ENCODE peak calls at places on chromosomes 12 and 14, in eight cellular contexts. One of them, this sample, is unnamed.

GRCh38 chr12:105559292-105559691 is 228.8 kb downstream of the C12orf75 start:
- DNase-seq in tibial nerve: no peak
- DNase-seq in prostate gland: no peak
- DNase-seq in adrenal gland: no peak
- DNase-seq in A549: no peak
- DNase-seq in uterus: no peak
- DNase-seq in IMR-90: no peak
- DNase-seq in transverse colon: no peak
- DNase-seq in this sample: no peak

GRCh38 chr12:857611-858010 is 91.9 kb downstream of the RAD52 start:
- DNase-seq in tibial nerve: no peak
- DNase-seq in prostate gland: no peak
- DNase-seq in adrenal gland: no peak
- DNase-seq in A549: peak; percentile 44
- DNase-seq in uterus: peak; percentile 44
- DNase-seq in IMR-90: peak; percentile 82
- DNase-seq in transverse colon: no peak
- DNase-seq in this sample: no peak

GRCh38 chr12:120468271-120468845 is 1.2 kb downstream of the SRSF9 start:
- DNase-seq in tibial nerve: no peak
- DNase-seq in prostate gland: no peak
- DNase-seq in adrenal gland: peak; percentile 54
- DNase-seq in A549: peak; percentile 25
- DNase-seq in uterus: peak; percentile 28
- DNase-seq in IMR-90: peak; percentile 57
- DNase-seq in transverse colon: peak; percentile 43
- DNase-seq in this sample: peak; percentile 35

GRCh38 chr12:69698054-69698453 is 1.0 kb downstream of the BEST3 start:
- DNase-seq in tibial nerve: no peak
- DNase-seq in prostate gland: no peak
- DNase-seq in adrenal gland: no peak
- DNase-seq in A549: no peak
- DNase-seq in uterus: no peak
- DNase-seq in IMR-90: no peak
- DNase-seq in transverse colon: no peak
- DNase-seq in this sample: no peak

GRCh38 chr12:76533331-76533730 is 26.2 kb downstream of the OSBPL8 start:
- DNase-seq in tibial nerve: no peak
- DNase-seq in prostate gland: no peak
- DNase-seq in adrenal gland: no peak
- DNase-seq in A549: no peak
- DNase-seq in uterus: no peak
- DNase-seq in IMR-90: no peak
- DNase-seq in transverse colon: no peak
- DNase-seq in this sample: no peak

GRCh38 chr12:14410841-14411569 is 45.5 kb downstream of the ATF7IP start:
- DNase-seq in tibial nerve: no peak
- DNase-seq in prostate gland: no peak
- DNase-seq in adrenal gland: no peak
- DNase-seq in A549: no peak
- DNase-seq in uterus: no peak
- DNase-seq in IMR-90: no peak
- DNase-seq in transverse colon: no peak
- DNase-seq in this sample: no peak

GRCh38 chr12:4734625-4735196 is 14.5 kb downstream of the GALNT8 start:
- DNase-seq in tibial nerve: no peak
- DNase-seq in prostate gland: no peak
- DNase-seq in adrenal gland: no peak
- DNase-seq in A549: no peak
- DNase-seq in uterus: no peak
- DNase-seq in IMR-90: no peak
- DNase-seq in transverse colon: no peak
- DNase-seq in this sample: no peak

GRCh38 chr12:481422-481821 is 21.7 kb downstream of the B4GALNT3 start:
- DNase-seq in tibial nerve: no peak
- DNase-seq in prostate gland: no peak
- DNase-seq in adrenal gland: peak; percentile 51
- DNase-seq in A549: no peak
- DNase-seq in uterus: peak; percentile 69
- DNase-seq in IMR-90: peak; percentile 11
- DNase-seq in transverse colon: no peak
- DNase-seq in this sample: peak; percentile 25

GRCh38 chr12:70185301-70185700 is 57.9 kb upstream of the CNOT2 start:
- DNase-seq in tibial nerve: no peak
- DNase-seq in prostate gland: no peak
- DNase-seq in adrenal gland: no peak
- DNase-seq in A549: no peak
- DNase-seq in uterus: no peak
- DNase-seq in IMR-90: no peak
- DNase-seq in transverse colon: no peak
- DNase-seq in this sample: no peak

GRCh38 chr12:27984275-27984674 is 11.7 kb upstream of the PTHLH start:
- DNase-seq in tibial nerve: no peak
- DNase-seq in prostate gland: no peak
- DNase-seq in adrenal gland: no peak
- DNase-seq in A549: peak; percentile 60
- DNase-seq in uterus: no peak
- DNase-seq in IMR-90: peak; percentile 88
- DNase-seq in transverse colon: no peak
- DNase-seq in this sample: no peak

GRCh38 chr14:72898448-72898847 is 4.5 kb upstream of the DPF3 start:
- DNase-seq in tibial nerve: no peak
- DNase-seq in prostate gland: no peak
- DNase-seq in adrenal gland: no peak
- DNase-seq in A549: no peak
- DNase-seq in uterus: no peak
- DNase-seq in IMR-90: no peak
- DNase-seq in transverse colon: no peak
- DNase-seq in this sample: no peak

GRCh38 chr12:2639020-2639298 is 155.8 kb upstream of the FKBP4 start:
- DNase-seq in tibial nerve: no peak
- DNase-seq in prostate gland: no peak
- DNase-seq in adrenal gland: no peak
- DNase-seq in A549: no peak
- DNase-seq in uterus: no peak
- DNase-seq in IMR-90: no peak
- DNase-seq in transverse colon: peak; percentile 4
- DNase-seq in this sample: no peak

GRCh38 chr12:69102856-69103255 is 136.5 kb upstream of the CPSF6 start:
- DNase-seq in tibial nerve: no peak
- DNase-seq in prostate gland: no peak
- DNase-seq in adrenal gland: no peak
- DNase-seq in A549: no peak
- DNase-seq in uterus: no peak
- DNase-seq in IMR-90: no peak
- DNase-seq in transverse colon: no peak
- DNase-seq in this sample: no peak

GRCh38 chr14:90332271-90332584 is 487 bp upstream of the NRDE2 start:
- DNase-seq in tibial nerve: no peak
- DNase-seq in prostate gland: no peak
- DNase-seq in adrenal gland: no peak
- DNase-seq in A549: no peak
- DNase-seq in uterus: no peak
- DNase-seq in IMR-90: no peak
- DNase-seq in transverse colon: no peak
- DNase-seq in this sample: no peak

GRCh38 chr14:90330203-90331196 is 1.2 kb downstream of the NRDE2 start:
- DNase-seq in tibial nerve: no peak
- DNase-seq in prostate gland: no peak
- DNase-seq in adrenal gland: no peak
- DNase-seq in A549: no peak
- DNase-seq in uterus: no peak
- DNase-seq in IMR-90: no peak
- DNase-seq in transverse colon: no peak
- DNase-seq in this sample: no peak

GRCh38 chr14:90336401-90336800 is 4.7 kb upstream of the NRDE2 start:
- DNase-seq in tibial nerve: no peak
- DNase-seq in prostate gland: no peak
- DNase-seq in adrenal gland: no peak
- DNase-seq in A549: no peak
- DNase-seq in uterus: no peak
- DNase-seq in IMR-90: no peak
- DNase-seq in transverse colon: no peak
- DNase-seq in this sample: no peak

GRCh38 chr14:90336985-90337384 is 5.2 kb upstream of the NRDE2 start:
- DNase-seq in tibial nerve: no peak
- DNase-seq in prostate gland: no peak
- DNase-seq in adrenal gland: no peak
- DNase-seq in A549: no peak
- DNase-seq in uterus: no peak
- DNase-seq in IMR-90: no peak
- DNase-seq in transverse colon: no peak
- DNase-seq in this sample: no peak

GRCh38 chr14:90331497-90332270 is at the start of gene NRDE2:
- DNase-seq in tibial nerve: peak; percentile 99
- DNase-seq in prostate gland: peak; percentile 96
- DNase-seq in adrenal gland: peak; percentile 100
- DNase-seq in A549: peak; percentile 84
- DNase-seq in uterus: peak; percentile 99
- DNase-seq in IMR-90: peak; percentile 91
- DNase-seq in transverse colon: peak; percentile 100
- DNase-seq in this sample: peak; percentile 99
- TF ChIP-seq POLR2A in tibial nerve: peak; percentile 48
- TF ChIP-seq POLR2A in prostate gland: no peak
- TF ChIP-seq POLR2A in adrenal gland: peak; percentile 65
- TF ChIP-seq POLR2A in A549: peak; percentile 24
- TF ChIP-seq POLR2A in uterus: peak; percentile 31
- TF ChIP-seq POLR2A in IMR-90: peak; percentile 55
- TF ChIP-seq POLR2A in transverse colon: peak; percentile 51
- TF ChIP-seq POLR2A in this sample: no peak

DNA sequence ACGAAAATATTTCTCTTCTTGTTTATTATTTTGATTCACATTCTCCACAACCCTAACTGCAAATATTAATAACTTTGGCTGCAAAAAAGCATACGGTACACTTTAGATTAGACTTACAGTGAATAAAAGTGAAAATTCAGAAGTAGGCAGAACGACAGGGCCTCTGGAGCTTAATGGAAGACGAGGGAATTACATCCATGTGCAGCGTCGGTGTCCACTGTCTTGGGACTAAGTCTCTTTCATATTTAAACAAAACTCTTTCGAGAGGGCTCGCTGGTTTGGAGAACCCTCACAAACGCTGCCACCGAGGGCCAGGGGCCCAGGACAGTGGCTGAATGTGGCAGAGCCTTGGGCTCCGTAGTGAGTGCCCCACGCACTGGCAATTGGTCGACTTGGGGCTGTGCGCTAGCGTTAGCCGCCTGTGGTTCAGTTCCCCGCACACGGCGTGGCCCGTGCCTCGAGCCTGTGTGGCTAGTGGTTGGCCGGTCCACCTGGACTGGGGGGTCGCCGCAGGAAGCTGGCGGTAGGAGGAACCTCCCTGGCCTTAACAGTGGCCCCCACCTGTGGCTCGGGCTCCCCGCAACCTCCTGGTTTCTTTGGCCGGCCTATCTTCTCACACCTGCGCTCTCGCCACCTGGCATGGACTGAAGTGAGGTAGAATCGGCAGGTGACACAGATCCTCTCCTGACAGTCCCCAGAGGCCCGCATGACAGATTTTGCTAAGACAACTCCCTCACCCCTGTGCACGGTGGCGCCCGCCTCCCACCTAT is 739 bp upstream of the PAX9 start:
- DNase-seq in tibial nerve: no peak
- DNase-seq in prostate gland: no peak
- DNase-seq in adrenal gland: no peak
- DNase-seq in A549: no peak
- DNase-seq in uterus: no peak
- DNase-seq in IMR-90: no peak
- DNase-seq in transverse colon: no peak
- DNase-seq in this sample: no peak
- H3K9me3 ChIP-seq in tibial nerve: no peaks in the 10 kb centered on the region
- H3K9me3 ChIP-seq in prostate gland: no peaks in the 10 kb centered on the region
- H3K9me3 ChIP-seq in adrenal gland: no peaks in the 10 kb centered on the region
- H3K9me3 ChIP-seq in A549: no peaks in the 10 kb centered on the region
- H3K9me3 ChIP-seq in uterus: no peaks in the 10 kb centered on the region
- H3K9me3 ChIP-seq in IMR-90: peaks cover 11% of the 10 kb centered on the region
- H3K9me3 ChIP-seq in transverse colon: no peaks in the 10 kb centered on the region
- H3K9me3 ChIP-seq in this sample: no peaks in the 10 kb centered on the region

GRCh38 chr14:103607039-103607668 is 21.9 kb upstream of the KLC1 start:
- DNase-seq in tibial nerve: peak; percentile 58
- DNase-seq in prostate gland: peak; percentile 47
- DNase-seq in adrenal gland: peak; percentile 74
- DNase-seq in A549: no peak
- DNase-seq in uterus: peak; percentile 85
- DNase-seq in IMR-90: peak; percentile 92
- DNase-seq in transverse colon: peak; percentile 81
- DNase-seq in this sample: peak; percentile 76

GRCh38 chr14:103611215-103611614 is 17.8 kb upstream of the KLC1 start:
- DNase-seq in tibial nerve: no peak
- DNase-seq in prostate gland: no peak
- DNase-seq in adrenal gland: no peak
- DNase-seq in A549: no peak
- DNase-seq in uterus: no peak
- DNase-seq in IMR-90: no peak
- DNase-seq in transverse colon: no peak
- DNase-seq in this sample: no peak

GRCh38 chr14:103604620-103605019 is 24.4 kb upstream of the KLC1 start:
- DNase-seq in tibial nerve: no peak
- DNase-seq in prostate gland: no peak
- DNase-seq in adrenal gland: no peak
- DNase-seq in A549: no peak
- DNase-seq in uterus: no peak
- DNase-seq in IMR-90: no peak
- DNase-seq in transverse colon: no peak
- DNase-seq in this sample: no peak

GRCh38 chr14:103613517-103613916 is 15.5 kb upstream of the KLC1 start:
- DNase-seq in tibial nerve: no peak
- DNase-seq in prostate gland: no peak
- DNase-seq in adrenal gland: no peak
- DNase-seq in A549: no peak
- DNase-seq in uterus: no peak
- DNase-seq in IMR-90: no peak
- DNase-seq in transverse colon: peak; percentile 14
- DNase-seq in this sample: no peak

DNA sequence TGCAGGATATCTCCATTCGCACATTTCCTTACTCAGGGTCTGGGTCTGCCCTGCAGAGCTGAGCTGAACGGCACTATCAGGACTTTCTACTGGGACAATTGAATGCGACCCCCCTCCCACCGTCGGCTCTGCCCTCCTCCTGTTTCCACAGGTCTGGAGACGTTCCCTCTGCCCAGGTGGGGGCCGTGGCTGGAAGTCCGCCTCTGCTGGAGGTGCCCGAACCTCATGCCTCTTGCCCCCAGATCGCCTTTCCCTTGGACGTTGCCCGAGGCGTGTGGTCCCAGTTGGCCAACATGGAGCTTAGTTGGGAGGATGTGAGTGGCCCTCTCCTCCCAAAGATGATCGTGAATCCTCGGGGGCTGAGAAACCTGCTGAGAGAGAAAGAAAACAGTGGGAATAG is 21.2 kb upstream of the KLC1 start:
- DNase-seq in tibial nerve: no peak
- DNase-seq in prostate gland: no peak
- DNase-seq in adrenal gland: no peak
- DNase-seq in A549: no peak
- DNase-seq in uterus: no peak
- DNase-seq in IMR-90: no peak
- DNase-seq in transverse colon: no peak
- DNase-seq in this sample: no peak
- H3K4me3 ChIP-seq in tibial nerve: peak overlapping the region; percentile 34
- H3K4me3 ChIP-seq in prostate gland: no peak overlapping the region
- H3K4me3 ChIP-seq in adrenal gland: no peak overlapping the region
- H3K4me3 ChIP-seq in A549: no peak overlapping the region
- H3K4me3 ChIP-seq in uterus: no peak overlapping the region
- H3K4me3 ChIP-seq in IMR-90: no peak overlapping the region
- H3K4me3 ChIP-seq in transverse colon: peak overlapping the region; percentile 39
- H3K4me3 ChIP-seq in this sample: no peak overlapping the region

GRCh38 chr12:95143784-95144205 is 70.4 kb upstream of the NR2C1 start:
- DNase-seq in tibial nerve: no peak
- DNase-seq in prostate gland: no peak
- DNase-seq in adrenal gland: no peak
- DNase-seq in A549: no peak
- DNase-seq in uterus: no peak
- DNase-seq in IMR-90: peak; percentile 40
- DNase-seq in transverse colon: no peak
- DNase-seq in this sample: no peak
- TF ChIP-seq POLR2A in tibial nerve: no peak
- TF ChIP-seq POLR2A in prostate gland: no peak
- TF ChIP-seq POLR2A in adrenal gland: no peak
- TF ChIP-seq POLR2A in A549: no peak
- TF ChIP-seq POLR2A in uterus: no peak
- TF ChIP-seq POLR2A in IMR-90: no peak
- TF ChIP-seq POLR2A in transverse colon: no peak
- TF ChIP-seq POLR2A in this sample: no peak